ENCODE peak calls at places on chromosome 11, in eight cellular contexts. One of them, this sample, is unnamed.

GRCh38 chr11:58027341-58027740 is 3.4 kb upstream of the OR6Q1 start:
- DNase-seq in thoracic aorta: no peak
- DNase-seq in heart right ventricle: no peak
- DNase-seq in WERI-Rb-1: no peak
- DNase-seq in esophagus squamous epithelium: no peak
- DNase-seq in left ventricle myocardium inferior: no peak
- DNase-seq in brain microvascular endothelial cell: no peak
- DNase-seq in upper lobe of left lung: no peak
- DNase-seq in this sample: no peak

GRCh38 chr11:64627371-64627770 is 36.4 kb downstream of the SLC22A12 start:
- DNase-seq in thoracic aorta: no peak
- DNase-seq in esophagus squamous epithelium: no peak
- DNase-seq in heart right ventricle: no peak
- DNase-seq in upper lobe of left lung: no peak
- DNase-seq in brain microvascular endothelial cell: no peak
- DNase-seq in WERI-Rb-1: peak; percentile 83
- DNase-seq in left ventricle myocardium inferior: no peak
- DNase-seq in this sample: no peak

GRCh38 chr11:22597062-22597461 is 28.6 kb downstream of the FANCF start:
- DNase-seq in upper lobe of left lung: no peak
- DNase-seq in esophagus squamous epithelium: no peak
- DNase-seq in brain microvascular endothelial cell: no peak
- DNase-seq in thoracic aorta: no peak
- DNase-seq in WERI-Rb-1: no peak
- DNase-seq in heart right ventricle: no peak
- DNase-seq in left ventricle myocardium inferior: no peak
- DNase-seq in this sample: no peak

GRCh38 chr11:120226714-120227113 is 13.2 kb upstream of the POU2F3 start:
- DNase-seq in brain microvascular endothelial cell: no peak
- DNase-seq in upper lobe of left lung: peak; percentile 61
- DNase-seq in heart right ventricle: no peak
- DNase-seq in WERI-Rb-1: no peak
- DNase-seq in left ventricle myocardium inferior: no peak
- DNase-seq in esophagus squamous epithelium: no peak
- DNase-seq in thoracic aorta: no peak
- DNase-seq in this sample: no peak

GRCh38 chr11:131867457-131868257 is 497.2 kb downstream of the NTM start:
- DNase-seq in heart right ventricle: peak; percentile 62
- DNase-seq in thoracic aorta: no peak
- DNase-seq in left ventricle myocardium inferior: peak; percentile 63
- DNase-seq in esophagus squamous epithelium: no peak
- DNase-seq in upper lobe of left lung: no peak
- DNase-seq in WERI-Rb-1: peak; percentile 68
- DNase-seq in brain microvascular endothelial cell: peak; percentile 91
- DNase-seq in this sample: peak; percentile 56

GRCh38 chr11:35006389-35007128 is 90.1 kb downstream of the PDHX start:
- DNase-seq in WERI-Rb-1: no peak
- DNase-seq in brain microvascular endothelial cell: no peak
- DNase-seq in upper lobe of left lung: no peak
- DNase-seq in thoracic aorta: no peak
- DNase-seq in heart right ventricle: no peak
- DNase-seq in esophagus squamous epithelium: no peak
- DNase-seq in left ventricle myocardium inferior: no peak
- DNase-seq in this sample: no peak

GRCh38 chr11:1817511-1817910 is 17.3 kb upstream of the SYT8 start:
- DNase-seq in esophagus squamous epithelium: no peak
- DNase-seq in heart right ventricle: no peak
- DNase-seq in brain microvascular endothelial cell: no peak
- DNase-seq in WERI-Rb-1: no peak
- DNase-seq in upper lobe of left lung: no peak
- DNase-seq in thoracic aorta: no peak
- DNase-seq in left ventricle myocardium inferior: no peak
- DNase-seq in this sample: no peak

GRCh38 chr11:4464216-4465159 is 15.4 kb downstream of the OR52K2 start:
- DNase-seq in WERI-Rb-1: no peak
- DNase-seq in esophagus squamous epithelium: no peak
- DNase-seq in heart right ventricle: no peak
- DNase-seq in left ventricle myocardium inferior: no peak
- DNase-seq in thoracic aorta: no peak
- DNase-seq in upper lobe of left lung: no peak
- DNase-seq in brain microvascular endothelial cell: no peak
- DNase-seq in this sample: no peak

DNA sequence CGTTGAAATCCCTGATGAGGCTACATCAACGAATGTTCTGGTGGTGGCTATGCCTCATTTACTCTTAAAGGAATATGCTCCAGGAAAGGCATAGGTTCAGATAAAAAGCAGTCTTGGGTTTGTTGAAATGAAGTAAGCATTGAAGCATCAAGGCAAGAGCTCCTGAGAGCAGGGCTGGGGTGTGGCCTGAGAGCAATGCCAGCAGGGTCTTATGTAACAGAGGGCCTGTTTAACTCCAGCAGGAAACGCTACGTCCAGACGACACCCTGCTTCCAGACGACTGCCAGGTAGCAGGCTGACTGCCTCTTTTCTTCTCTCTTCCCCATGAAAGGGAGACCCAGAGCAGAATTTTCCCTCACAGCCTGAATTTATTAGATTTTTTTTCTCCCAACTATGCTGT is 127.1 kb upstream of the SLC5A12 start:
- DNase-seq in thoracic aorta: no peak
- DNase-seq in left ventricle myocardium inferior: peak; percentile 63
- DNase-seq in brain microvascular endothelial cell: no peak
- DNase-seq in esophagus squamous epithelium: no peak
- DNase-seq in WERI-Rb-1: no peak
- DNase-seq in heart right ventricle: peak; percentile 31
- DNase-seq in upper lobe of left lung: no peak
- DNase-seq in this sample: peak; percentile 56
- H3K27ac ChIP-seq in thoracic aorta: peak overlapping the region; percentile 93
- H3K27ac ChIP-seq in left ventricle myocardium inferior: peak overlapping the region; percentile 77
- H3K27ac ChIP-seq in brain microvascular endothelial cell: no peak overlapping the region
- H3K27ac ChIP-seq in esophagus squamous epithelium: peak overlapping the region; percentile 71
- H3K27ac ChIP-seq in WERI-Rb-1: no peak overlapping the region
- H3K27ac ChIP-seq in heart right ventricle: no peak overlapping the region
- H3K27ac ChIP-seq in upper lobe of left lung: peak overlapping the region; percentile 43
- H3K27ac ChIP-seq in this sample: no peak overlapping the region

DNA sequence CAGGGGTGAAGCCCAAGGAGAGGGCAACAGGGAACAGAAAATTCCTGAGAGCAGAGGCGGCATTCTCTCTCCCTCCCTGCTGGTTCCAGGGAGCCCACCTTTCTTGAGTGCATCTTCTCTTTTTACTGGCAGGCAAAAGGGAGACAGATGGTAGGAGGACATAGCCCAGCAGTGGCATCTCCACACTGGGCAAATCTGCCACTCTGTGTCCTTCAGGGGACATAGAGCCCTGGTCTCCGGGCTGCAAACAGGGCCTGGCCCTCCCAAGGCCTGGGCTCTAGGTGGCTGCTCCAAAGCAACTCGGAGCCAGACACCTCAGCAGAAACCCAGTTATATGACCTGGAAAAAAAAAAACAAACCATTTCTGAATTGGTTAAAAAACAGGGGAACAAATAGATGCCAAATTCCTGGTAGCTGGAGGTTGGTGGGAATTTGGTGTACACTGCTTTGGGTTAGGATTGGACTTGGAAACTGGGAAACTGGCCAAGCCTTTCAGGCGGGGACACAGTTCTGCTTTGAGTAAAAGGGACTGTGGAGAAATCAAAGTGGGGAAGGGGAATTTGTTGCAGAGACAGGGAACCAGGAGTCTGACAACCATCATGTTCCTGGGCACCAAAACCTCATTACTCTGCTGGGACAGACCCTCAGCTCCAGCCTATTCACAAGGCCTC is 23.6 kb upstream of the DKK3 start:
- DNase-seq in heart right ventricle: no peak
- DNase-seq in left ventricle myocardium inferior: no peak
- DNase-seq in esophagus squamous epithelium: no peak
- DNase-seq in WERI-Rb-1: no peak
- DNase-seq in thoracic aorta: no peak
- DNase-seq in brain microvascular endothelial cell: no peak
- DNase-seq in upper lobe of left lung: no peak
- DNase-seq in this sample: no peak
- TF ChIP-seq CTCF in heart right ventricle: no peak
- TF ChIP-seq CTCF in left ventricle myocardium inferior: no peak
- TF ChIP-seq CTCF in esophagus squamous epithelium: no peak
- TF ChIP-seq CTCF in WERI-Rb-1: no peak
- TF ChIP-seq CTCF in thoracic aorta: no peak
- TF ChIP-seq CTCF in brain microvascular endothelial cell: no peak
- TF ChIP-seq CTCF in upper lobe of left lung: no peak
- TF ChIP-seq CTCF in this sample: no peak

DNA sequence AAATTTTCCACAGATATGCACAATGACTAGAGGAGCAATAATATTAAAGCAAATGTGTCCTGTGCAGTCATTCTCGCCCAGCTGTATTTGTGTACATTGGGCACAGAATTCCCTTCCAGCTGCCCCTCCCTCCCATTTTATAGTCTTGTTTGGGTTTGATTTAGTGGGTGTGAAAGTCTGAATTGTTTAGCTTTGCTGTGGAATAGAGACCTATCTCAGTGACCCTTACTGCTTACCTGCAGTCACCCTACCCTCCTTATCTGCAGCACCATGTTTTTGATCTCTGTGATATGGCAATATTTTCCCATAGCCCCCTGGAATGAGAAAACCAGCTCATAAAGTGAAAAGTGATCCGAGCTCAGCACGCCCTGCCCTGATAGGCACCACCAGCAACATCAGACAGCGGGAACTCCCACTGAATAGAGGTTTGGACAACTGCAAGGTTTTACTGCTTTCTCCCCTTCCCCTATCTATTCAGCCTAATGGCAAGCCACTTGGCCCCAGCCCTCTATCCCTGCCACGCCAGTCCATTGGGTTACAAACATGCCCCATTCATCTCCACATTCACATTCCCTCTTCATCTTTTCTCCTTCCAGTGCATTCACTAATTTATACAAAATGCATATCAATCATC is 199.1 kb downstream of the ETS1 start:
- DNase-seq in brain microvascular endothelial cell: no peak
- DNase-seq in esophagus squamous epithelium: no peak
- DNase-seq in left ventricle myocardium inferior: no peak
- DNase-seq in upper lobe of left lung: no peak
- DNase-seq in WERI-Rb-1: no peak
- DNase-seq in heart right ventricle: no peak
- DNase-seq in thoracic aorta: no peak
- DNase-seq in this sample: no peak
- H3K27ac ChIP-seq in brain microvascular endothelial cell: no peak overlapping the region
- H3K27ac ChIP-seq in esophagus squamous epithelium: no peak overlapping the region
- H3K27ac ChIP-seq in left ventricle myocardium inferior: no peak overlapping the region
- H3K27ac ChIP-seq in upper lobe of left lung: no peak overlapping the region
- H3K27ac ChIP-seq in WERI-Rb-1: no peak overlapping the region
- H3K27ac ChIP-seq in heart right ventricle: no peak overlapping the region
- H3K27ac ChIP-seq in thoracic aorta: no peak overlapping the region
- H3K27ac ChIP-seq in this sample: no peak overlapping the region

DNA sequence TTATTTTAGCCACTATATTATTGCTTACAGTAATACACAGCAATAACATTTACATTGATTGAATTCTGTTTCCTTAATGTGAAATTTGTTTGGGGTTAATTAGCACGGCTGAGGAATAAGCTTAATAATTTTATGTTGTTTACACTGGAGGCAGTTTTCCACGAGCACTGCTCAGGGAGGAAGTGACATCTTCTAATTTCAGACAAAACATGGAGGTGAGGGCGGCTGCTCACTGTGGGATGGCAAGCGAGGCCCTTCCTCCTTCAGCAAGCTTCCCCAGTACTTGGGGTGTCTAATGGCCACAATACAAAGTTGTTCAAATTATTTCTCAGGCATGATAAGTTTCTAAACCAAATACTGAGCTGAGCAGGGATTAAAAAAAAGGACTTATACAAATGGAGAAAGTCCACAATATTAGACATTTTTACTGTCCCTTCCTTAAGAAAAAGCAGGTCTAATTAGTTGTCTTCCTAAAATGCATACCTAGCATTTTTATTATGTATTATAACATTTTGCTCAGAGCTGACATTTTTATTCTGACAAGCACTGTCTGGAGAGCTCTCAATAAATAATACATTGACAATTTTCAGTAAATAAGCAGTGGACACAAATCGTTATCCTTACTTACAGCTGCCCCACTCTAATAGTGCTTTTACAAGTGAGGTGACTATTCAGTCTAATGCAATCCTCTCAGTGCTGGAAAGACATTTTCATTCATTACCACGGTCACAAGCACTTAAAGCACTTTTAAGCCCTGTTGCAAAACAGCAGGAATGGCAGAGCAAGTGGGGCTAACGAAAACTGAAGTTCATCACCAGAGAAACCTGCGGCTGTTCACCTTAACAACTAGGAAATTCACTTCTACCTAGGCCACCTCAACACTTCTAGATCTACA is 56.2 kb downstream of the SOX6 start:
- DNase-seq in left ventricle myocardium inferior: no peak
- DNase-seq in heart right ventricle: no peak
- DNase-seq in thoracic aorta: no peak
- DNase-seq in brain microvascular endothelial cell: no peak
- DNase-seq in WERI-Rb-1: no peak
- DNase-seq in esophagus squamous epithelium: no peak
- DNase-seq in upper lobe of left lung: no peak
- DNase-seq in this sample: no peak
- TF ChIP-seq CTCF in left ventricle myocardium inferior: no peak
- TF ChIP-seq CTCF in heart right ventricle: no peak
- TF ChIP-seq CTCF in thoracic aorta: no peak
- TF ChIP-seq CTCF in brain microvascular endothelial cell: no peak
- TF ChIP-seq CTCF in WERI-Rb-1: no peak
- TF ChIP-seq CTCF in esophagus squamous epithelium: no peak
- TF ChIP-seq CTCF in upper lobe of left lung: no peak
- TF ChIP-seq CTCF in this sample: no peak

DNA sequence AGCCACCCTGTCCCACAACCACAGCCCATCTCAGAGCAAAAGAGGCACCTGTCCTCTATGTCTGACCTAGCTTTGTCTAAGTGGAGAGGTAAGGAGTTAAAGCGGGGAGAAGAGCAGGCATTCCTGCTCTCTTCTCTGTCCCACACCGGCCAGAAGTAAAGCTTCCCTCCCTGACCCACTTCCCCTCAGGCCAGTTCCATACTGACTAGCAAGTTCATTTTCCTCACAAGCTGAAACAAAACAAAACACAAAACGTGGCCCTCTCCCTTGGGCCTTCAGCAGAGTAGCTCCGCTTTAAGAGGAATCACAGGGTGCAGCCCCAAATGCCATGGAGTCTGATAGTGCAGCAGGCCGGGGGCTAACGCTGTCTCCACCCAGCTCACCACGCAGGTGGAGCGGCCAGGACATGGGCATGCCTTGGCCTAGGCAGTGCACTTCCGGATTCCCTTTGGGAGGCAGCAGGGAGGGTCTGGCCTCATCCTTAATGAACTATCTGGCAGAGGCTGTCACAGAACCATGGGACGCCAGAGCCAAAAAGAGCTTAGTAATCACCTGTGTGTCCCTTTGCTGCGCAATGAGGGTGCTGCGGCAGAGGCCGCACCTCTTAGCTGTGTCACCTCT is 34.0 kb downstream of the FLI1 start:
- DNase-seq in thoracic aorta: no peak
- DNase-seq in esophagus squamous epithelium: no peak
- DNase-seq in left ventricle myocardium inferior: no peak
- DNase-seq in WERI-Rb-1: no peak
- DNase-seq in heart right ventricle: no peak
- DNase-seq in brain microvascular endothelial cell: no peak
- DNase-seq in upper lobe of left lung: peak; percentile 19
- DNase-seq in this sample: no peak
- H3K27ac ChIP-seq in thoracic aorta: no peak overlapping the region
- H3K27ac ChIP-seq in esophagus squamous epithelium: peak overlapping the region; percentile 82
- H3K27ac ChIP-seq in left ventricle myocardium inferior: peak overlapping the region; percentile 72
- H3K27ac ChIP-seq in WERI-Rb-1: no peak overlapping the region
- H3K27ac ChIP-seq in heart right ventricle: peak overlapping the region; percentile 9
- H3K27ac ChIP-seq in brain microvascular endothelial cell: no peak overlapping the region
- H3K27ac ChIP-seq in upper lobe of left lung: peak overlapping the region; percentile 58
- H3K27ac ChIP-seq in this sample: peak overlapping the region; percentile 66